ENCODE peak calls at places on chromosomes 1 and 21, in five cellular contexts. J is fibroblast of mammary gland, V is iPS-NIHi11, U is Right ventricle myocardium superior, W is cardiac muscle cell. B is an unnamed sample.

GRCh38 chr1:86552376-86552775 is 5.5 kb downstream of the CLCA4 start:
- DNase-seq in J (no peak), V (no peak), U (no peak), W (no peak), B (no peak)

GRCh38 chr21:34022557-34023335 is 50.6 kb upstream of the MRPS6 start:
- DNase-seq in J (no peak), V (no peak), U (no peak), W (peak), B (peak)

GRCh38 chr1:212655668-212656440 is 43.8 kb downstream of the BATF3 start:
- DNase-seq in J (peak), V (no peak), U (no peak), W (no peak), B (peak)

GRCh38 chr1:3352952-3353331 is 101.5 kb upstream of the ARHGEF16 start:
- DNase-seq in J (peak), V (no peak), U (peak), W (no peak), B (peak)

GRCh38 chr21:38733973-38734546 is 71.7 kb upstream of the ETS2 start:
- DNase-seq in J (peak), V (peak), U (peak), W (peak), B (peak)

GRCh38 chr1:226599636-226600238 is 51.2 kb downstream of the STUM start:
- DNase-seq in J (no peak), V (no peak), U (no peak), W (no peak), B (no peak)

GRCh38 chr1:244789276-244789580 is 46.2 kb upstream of the COX20 start:
- DNase-seq in J (no peak), V (no peak), U (no peak), W (no peak), B (no peak)

GRCh38 chr1:219650880-219651279 is 38.0 kb upstream of the ZC3H11B start:
- DNase-seq in J (no peak), V (no peak), U (no peak), W (no peak), B (no peak)

GRCh38 chr1:23133587-23133986 is 35.1 kb downstream of the LUZP1 start:
- DNase-seq in J (no peak), V (no peak), U (no peak), W (no peak), B (no peak)

GRCh38 chr1:107943694-107944093 is 21.3 kb downstream of the VAV3 start:
- DNase-seq in J (no peak), V (no peak), U (no peak), W (no peak), B (no peak)

GRCh38 chr1:180896161-180896560 is 16.5 kb upstream of the KIAA1614 start:
- DNase-seq in J (no peak), V (no peak), U (no peak), W (no peak), B (no peak)

GRCh38 chr1:3471356-3472087 is 17.1 kb downstream of the ARHGEF16 start:
- DNase-seq in J (peak), V (peak), U (peak), W (peak), B (peak)

GRCh38 chr1:49036700-49037099 is 260.0 kb upstream of the BEND5 start:
- DNase-seq in J (no peak), V (no peak), U (no peak), W (no peak), B (no peak)

GRCh38 chr1:180155202-180155682 is 573 bp downstream of the QSOX1 start:
- DNase-seq in J (no peak), V (peak), U (peak), W (no peak), B (peak)

GRCh38 chr1:164885311-164885710 is 326.3 kb downstream of the PBX1 start:
- DNase-seq in J (no peak), V (no peak), U (no peak), W (no peak), B (no peak)

GRCh38 chr21:36379236-36379635 is 6.0 kb upstream of the CHAF1B start:
- DNase-seq in J (no peak), V (no peak), U (no peak), W (no peak), B (peak)

GRCh38 chr21:35036521-35037383 is 12.3 kb downstream of the RUNX1 start:
- DNase-seq in J (no peak), V (no peak), U (no peak), W (no peak), B (no peak)

GRCh38 chr1:46519209-46519608 is 29.6 kb downstream of the DMBX1 start:
- DNase-seq in J (no peak), V (no peak), U (no peak), W (no peak), B (peak)

GRCh38 chr1:172826096-172826741 is 167.3 kb downstream of the FASLG start:
- DNase-seq in J (peak), V (peak), U (no peak), W (peak), B (peak)

GRCh38 chr1:30822006-30822405 is 64.4 kb upstream of the LAPTM5 start:
- DNase-seq in J (no peak), V (no peak), U (no peak), W (no peak), B (no peak)

GRCh38 chr21:33116669-33117267 is 46.8 kb downstream of the OLIG1 start:
- DNase-seq in J (no peak), V (no peak), U (no peak), W (no peak), B (no peak)

GRCh38 chr1:9180077-9180819 is 51.3 kb upstream of the GPR157 start:
- DNase-seq in J (peak), V (no peak), U (no peak), W (no peak), B (peak)

GRCh38 chr1:112394743-112395062 is 1.3 kb upstream of the CTTNBP2NL start:
- DNase-seq in J (no peak), V (no peak), U (no peak), W (no peak), B (no peak)

B was measured in GM23248.